ENCODE peak calls at places on chromosomes 3 and 15, in seven cellular contexts. N is effector memory CD4-positive, alpha-beta T cell; L is SJSA1; F is CD8-positive, alpha-beta T cell; E is sigmoid colon; C is A549; D is neuronal stem cell. I is an unnamed sample.

GRCh38 chr3:32334675-32335074 is 57.0 kb upstream of the CMTM7 start:
- DNase-seq in E (no peak), D (no peak), F (peak), L (no peak), C (no peak), N (peak), I (no peak)

GRCh38 chr3:101223016-101223415 is 97.4 kb downstream of the IMPG2 start:
- DNase-seq in L (no peak), D (no peak), E (no peak), N (no peak), C (no peak), F (no peak), I (no peak)

GRCh38 chr3:145902166-145902565 is 258.8 kb downstream of the PLOD2 start:
- DNase-seq in E (no peak), C (no peak), L (no peak), N (no peak), F (no peak), D (no peak), I (no peak)

GRCh38 chr3:2097641-2098191 is 950 bp upstream of the CNTN4 start:
- DNase-seq in F (no peak), E (no peak), L (no peak), N (no peak), C (no peak), D (no peak), I (no peak)

GRCh38 chr3:42052132-42052866 is 38.9 kb upstream of the TRAK1 start:
- DNase-seq in D (no peak), F (no peak), C (no peak), N (no peak), L (no peak), E (peak), I (no peak)

GRCh38 chr15:80140909-80141308 is 11.9 kb upstream of the FAH start:
- DNase-seq in L (no peak), C (no peak), D (no peak), E (no peak), F (no peak), N (no peak), I (no peak)

GRCh38 chr3:196528639-196529233 is 13.6 kb upstream of the SMCO1 start:
- DNase-seq in E (peak), C (peak), D (peak), L (peak), N (peak), F (peak), I (no peak)

GRCh38 chr15:97745481-97746071 is 214.9 kb upstream of the ARRDC4 start:
- DNase-seq in F (no peak), E (no peak), D (no peak), N (no peak), C (peak), L (no peak), I (no peak)

GRCh38 chr3:112560330-112560729 is 1.4 kb downstream of the ATG3 start:
- DNase-seq in L (no peak), N (no peak), C (no peak), D (no peak), F (no peak), E (no peak), I (no peak)

GRCh38 chr3:14122301-14122700 is 2.4 kb downstream of the CHCHD4 start:
- DNase-seq in C (no peak), F (no peak), E (no peak), L (no peak), D (no peak), N (no peak), I (no peak)

GRCh38 chr15:89197503-89197971 is 23.8 kb downstream of the RLBP1 start:
- DNase-seq in L (no peak), N (no peak), E (peak), C (no peak), D (peak), F (no peak), I (peak)

GRCh38 chr3:140164922-140165590 is 230.1 kb downstream of the CLSTN2 start:
- DNase-seq in L (no peak), E (no peak), N (no peak), C (no peak), D (no peak), F (no peak), I (no peak)

GRCh38 chr3:141129049-141130038 is 78.2 kb downstream of the SPSB4 start:
- DNase-seq in E (no peak), N (no peak), D (no peak), F (no peak), L (no peak), C (no peak), I (no peak)

GRCh38 chr3:105197863-105198262 is 168.8 kb upstream of the ALCAM start:
- DNase-seq in D (no peak), N (no peak), L (no peak), C (no peak), F (no peak), E (no peak), I (no peak)
- H3K27ac ChIP-seq in D (no peak), N (no peak), L (no peak), C (no peak), F (no peak), E (no peak), I (no peak)

GRCh38 chr15:28107894-28108255 is 8.8 kb upstream of the OCA2 start:
- DNase-seq in N (no peak), C (no peak), E (no peak), D (no peak), L (peak), F (no peak), I (no peak)
- H3K4me3 ChIP-seq in N (peak), C (no peak), E (no peak), D (no peak), L (peak), F (peak), I (peak)

DNA sequence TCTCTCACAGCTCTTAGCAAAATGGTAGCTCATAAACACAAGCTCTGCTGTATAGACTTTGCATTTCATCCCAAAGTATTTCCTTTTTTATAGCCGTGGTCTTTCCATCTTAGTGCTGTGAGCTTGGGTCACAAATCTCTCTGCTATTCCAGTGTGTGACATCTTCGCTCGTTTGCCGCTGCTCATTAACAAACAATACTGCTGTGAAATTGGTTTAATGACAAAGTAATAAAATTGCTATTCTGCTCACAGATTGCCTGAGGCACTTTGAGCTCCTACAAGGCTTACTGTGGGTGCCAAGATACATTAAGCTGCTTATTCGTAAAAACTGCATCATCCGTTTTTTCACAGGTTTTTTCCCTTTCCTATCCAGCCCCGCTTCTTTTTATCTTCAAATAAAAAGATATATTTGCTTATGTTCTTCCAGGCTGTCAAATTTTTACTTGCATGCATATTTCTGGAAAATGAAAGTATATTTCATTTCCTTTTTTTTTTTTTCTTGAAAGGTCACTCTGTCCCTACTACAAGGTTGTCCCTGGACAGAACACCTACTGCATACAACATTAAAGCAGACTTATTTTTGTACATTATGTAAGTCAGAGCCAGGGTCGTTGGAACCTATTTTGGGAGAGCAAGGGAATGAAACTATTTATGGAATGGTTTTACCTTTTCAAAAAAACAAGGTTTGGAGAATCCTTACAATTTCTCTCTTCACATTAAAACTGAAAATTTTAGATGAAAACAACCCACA is 174.5 kb downstream of the MEIS2 start:
- DNase-seq in N (no peak), C (no peak), D (no peak), L (no peak), E (no peak), F (no peak), I (no peak)
- H3K27ac ChIP-seq in N (no peak), C (no peak), D (no peak), L (no peak), E (no peak), F (no peak), I (no peak)

GRCh38 chr3:12884104-12884742 is 42.9 kb upstream of the RPL32 start:
- DNase-seq in D (no peak), N (no peak), L (no peak), E (peak), C (no peak), F (no peak), I (no peak)

GRCh38 chr3:12885585-12885934 is 44.2 kb upstream of the RPL32 start:
- DNase-seq in D (no peak), C (no peak), F (no peak), L (no peak), N (no peak), E (no peak), I (no peak)

GRCh38 chr3:12886736-12887135 is 45.4 kb upstream of the RPL32 start:
- DNase-seq in L (no peak), D (no peak), C (no peak), N (no peak), F (no peak), E (no peak), I (no peak)

GRCh38 chr3:12884790-12885584 is 43.6 kb upstream of the RPL32 start:
- DNase-seq in C (no peak), D (no peak), N (no peak), L (no peak), E (no peak), F (no peak), I (no peak)

DNA sequence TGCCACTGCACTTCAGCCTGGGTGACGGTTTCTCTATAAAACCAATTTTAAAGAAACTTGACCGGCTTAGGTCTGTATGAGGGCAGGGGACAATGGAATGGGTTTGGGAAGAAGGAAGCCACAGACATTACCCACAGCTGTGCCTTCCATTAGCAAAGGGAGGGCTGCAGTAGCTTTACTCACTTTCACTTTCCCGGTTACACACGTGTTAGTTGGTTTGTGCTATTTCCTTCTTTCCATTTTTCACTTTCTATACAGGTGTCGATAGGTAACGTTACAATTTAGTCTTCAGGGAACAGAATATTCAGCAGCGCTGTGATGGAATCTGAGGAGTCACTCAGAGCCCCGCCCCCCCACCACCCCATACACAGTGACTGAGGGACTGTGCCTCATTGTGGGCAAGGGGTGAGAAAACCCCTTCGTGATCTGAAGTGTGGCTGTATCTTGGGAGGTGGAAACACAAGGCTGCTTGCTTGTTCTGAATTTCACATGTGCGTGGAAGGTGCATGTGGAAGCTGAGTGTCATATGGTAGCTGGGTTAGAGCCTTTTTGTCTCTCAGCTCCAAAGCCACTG is 44.8 kb upstream of the RPL32 start:
- DNase-seq in C (no peak), N (no peak), F (no peak), E (no peak), L (no peak), D (no peak), I (no peak)
- H3K4me3 ChIP-seq in C (no peak), N (peak), F (peak), E (no peak), L (no peak), D (no peak), I (no peak)

DNA sequence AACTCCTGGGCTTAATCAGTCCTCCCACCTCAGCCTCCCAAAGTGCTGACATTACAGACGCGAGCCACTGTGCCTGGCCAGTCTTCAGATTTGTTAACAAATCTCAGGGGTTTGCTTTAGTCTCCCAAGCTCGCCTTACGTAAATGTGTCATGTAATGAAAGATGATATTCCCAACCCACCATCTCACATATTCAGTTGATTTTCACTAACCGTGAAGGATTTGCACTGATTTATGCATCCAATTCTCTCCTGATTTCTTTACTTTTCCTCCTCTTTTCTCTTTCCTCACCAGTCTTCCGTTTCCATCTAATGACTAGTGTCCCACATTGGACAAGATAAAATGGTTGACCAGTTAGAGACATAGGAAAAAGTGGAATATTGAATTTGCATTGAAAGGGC is 72.6 kb downstream of the TCF12 start:
- DNase-seq in N (no peak), L (no peak), C (no peak), D (no peak), E (no peak), F (no peak), I (no peak)
- H3K27ac ChIP-seq in N (no peak), L (no peak), C (no peak), D (no peak), E (no peak), F (no peak), I (no peak)

GRCh38 chr3:40911928-40912327 is 287.4 kb upstream of the CTNNB1 start:
- DNase-seq in D (no peak), N (no peak), E (no peak), L (no peak), C (no peak), F (no peak), I (no peak)

GRCh38 chr3:40913192-40913591 is 286.1 kb upstream of the CTNNB1 start:
- DNase-seq in E (no peak), L (no peak), F (no peak), D (no peak), C (no peak), N (no peak), I (no peak)

GRCh38 chr3:40912461-40912860 is 286.8 kb upstream of the CTNNB1 start:
- DNase-seq in N (no peak), C (no peak), F (no peak), E (no peak), D (no peak), L (no peak), I (no peak)

GRCh38 chr3:40911264-40911663 is 288.0 kb upstream of the CTNNB1 start:
- DNase-seq in N (no peak), L (no peak), E (no peak), C (peak), D (no peak), F (no peak), I (no peak)

GRCh38 chr3:40908612-40909011 is 290.7 kb upstream of the CTNNB1 start:
- DNase-seq in L (no peak), N (no peak), D (no peak), C (no peak), F (no peak), E (no peak), I (no peak)
- H3K4me3 ChIP-seq in L (no peak), N (no peak), D (no peak), C (no peak), F (no peak), E (no peak), I (no peak)

GRCh38 chr15:92652576-92652966 is 3.0 kb downstream of the FAM174B start:
- DNase-seq in L (no peak), D (no peak), C (no peak), E (no peak), F (no peak), N (no peak), I (peak)

GRCh38 chr15:92653366-92653765 is 2.2 kb downstream of the FAM174B start:
- DNase-seq in C (no peak), E (no peak), D (no peak), F (no peak), N (no peak), L (no peak), I (no peak)

GRCh38 chr15:92650966-92651365 is 4.6 kb downstream of the FAM174B start:
- DNase-seq in N (no peak), F (no peak), C (no peak), D (no peak), L (no peak), E (no peak), I (no peak)

GRCh38 chr15:92650256-92650655 is 5.3 kb downstream of the FAM174B start:
- DNase-seq in L (no peak), E (no peak), N (no peak), F (no peak), D (no peak), C (no peak), I (peak)

GRCh38 chr15:92651877-92652575 is 3.5 kb downstream of the FAM174B start:
- DNase-seq in F (no peak), L (no peak), N (no peak), D (no peak), C (no peak), E (no peak), I (no peak)
- H3K27ac ChIP-seq in F (no peak), L (no peak), N (no peak), D (no peak), C (no peak), E (peak), I (no peak)

GRCh38 chr3:7171493-7171892 is 310.6 kb downstream of the GRM7 start:
- DNase-seq in F (no peak), L (no peak), D (no peak), N (no peak), E (no peak), C (no peak), I (no peak)
- H3K4me3 ChIP-seq in F (no peak), L (no peak), D (no peak), N (no peak), E (no peak), C (no peak), I (no peak)

GRCh38 chr15:41795996-41796395 is 21.7 kb downstream of the MAPKBP1 start:
- DNase-seq in N (no peak), C (no peak), E (no peak), F (no peak), D (no peak), L (no peak), I (no peak)

GRCh38 chr15:41794081-41794480 is 19.8 kb downstream of the MAPKBP1 start:
- DNase-seq in E (no peak), D (no peak), N (no peak), F (no peak), L (no peak), C (no peak), I (no peak)

GRCh38 chr15:41797194-41797593 is 22.9 kb downstream of the MAPKBP1 start:
- DNase-seq in C (no peak), F (no peak), D (no peak), N (no peak), L (no peak), E (no peak), I (no peak)

GRCh38 chr15:41798607-41799487 is 24.6 kb downstream of the MAPKBP1 start:
- DNase-seq in L (no peak), N (no peak), F (no peak), E (no peak), C (no peak), D (no peak), I (no peak)

GRCh38 chr15:41796457-41796856 is 22.2 kb downstream of the MAPKBP1 start:
- DNase-seq in C (no peak), E (no peak), N (no peak), L (peak), F (no peak), D (no peak), I (no peak)
- H3K27ac ChIP-seq in C (no peak), E (peak), N (no peak), L (peak), F (no peak), D (no peak), I (peak)

GRCh38 chr3:17227472-17227871 is 342.7 kb downstream of the PLCL2 start:
- DNase-seq in F (no peak), N (no peak), C (no peak), D (no peak), L (no peak), E (no peak), I (no peak)
- H3K4me3 ChIP-seq in F (no peak), N (no peak), C (no peak), D (no peak), L (no peak), E (no peak), I (no peak)